ENCODE peak calls at places on chromosome 5, in ten cellular contexts. Y is T-helper 2 cell; R is A549; A is stimulated activated CD8-positive, alpha-beta memory T cell treated with anti-CD3 and anti-CD28 coated beads, Interleukin-4, amount 100 ng/mL, for 1 hour; L is NCI-H460; K is left ventricle myocardium superior; E is CD8-positive, alpha-beta T cell; U is activated T-cell treated with anti-CD3 and anti-CD28 coated beads, Interleukin-2, amount 50 U/mL, for 72 hours; N is T-helper 1 cell; C is cardiac septum. B is an unnamed sample.

GRCh38 chr5:43038523-43038989 is 1.6 kb downstream of the ANXA2R start:
- DNase-seq in K (peak; percentile 42), R (no peak), U (peak; percentile 37), A (peak; percentile 7), N (peak; percentile 52), Y (peak; percentile 72), L (no peak), E (peak; percentile 29), C (no peak), B (peak; percentile 11)

GRCh38 chr5:172943283-172943841 is 15.9 kb upstream of the RPL26L1 start:
- DNase-seq in E (no peak), A (no peak), U (no peak), K (no peak), L (no peak), C (no peak), Y (no peak), N (no peak), R (no peak), B (no peak)

GRCh38 chr5:139651502-139651862 is 3.3 kb downstream of the CXXC5 start:
- DNase-seq in L (no peak), C (no peak), N (no peak), Y (no peak), U (no peak), R (no peak), A (no peak), K (no peak), E (no peak), B (no peak)

GRCh38 chr5:78638423-78638822 is 10.1 kb downstream of the LHFPL2 start:
- DNase-seq in A (no peak), C (peak; percentile 79), E (no peak), R (peak; percentile 84), U (no peak), Y (no peak), K (peak; percentile 65), N (no peak), L (no peak), B (no peak)

GRCh38 chr5:107571621-107572489 is 98.9 kb downstream of the EFNA5 start:
- DNase-seq in Y (peak; percentile 82), C (peak; percentile 96), R (peak; percentile 72), E (peak; percentile 79), N (peak; percentile 75), A (peak; percentile 73), U (peak; percentile 83), K (peak; percentile 94), L (peak; percentile 90), B (peak; percentile 41)

GRCh38 chr5:177462021-177462670 is 11.3 kb downstream of the DBN1 start:
- DNase-seq in C (no peak), N (no peak), U (no peak), Y (no peak), L (no peak), R (no peak), E (no peak), K (peak; percentile 61), A (no peak), B (no peak)

GRCh38 chr5:56535347-56535746 is 280.0 kb upstream of the MAP3K1 start:
- DNase-seq in A (no peak), K (no peak), C (no peak), L (no peak), U (no peak), N (no peak), R (no peak), E (no peak), Y (no peak), B (no peak)

GRCh38 chr5:140202610-140203009 is 27.6 kb downstream of the CYSTM1 start:
- DNase-seq in K (no peak), A (no peak), C (no peak), R (no peak), E (no peak), Y (no peak), L (no peak), U (no peak), N (no peak), B (no peak)

GRCh38 chr5:178063277-178063676 is 50.1 kb upstream of the N4BP3 start:
- DNase-seq in C (no peak), U (no peak), L (no peak), N (no peak), R (no peak), A (no peak), Y (no peak), K (no peak), E (no peak), B (no peak)

GRCh38 chr5:73158313-73158712 is 14.7 kb upstream of the TMEM174 start:
- DNase-seq in R (no peak), A (no peak), E (no peak), C (no peak), Y (no peak), K (no peak), U (no peak), L (no peak), N (no peak), B (no peak)

B was measured in T-helper 22 cell.